ENCODE peak calls at places on chromosomes 4 and X, in ten cellular contexts. V, Z, I, R, U, A, H, L, P and W are unnamed samples.

GRCh38 chr4:1726146-1726934 is 5.0 kb downstream of the TACC3 start:
- DNase-seq in V (peak), Z (peak), I (peak), R (peak), U (peak), A (peak), H (peak), L (peak), P (peak), W (peak)

GRCh38 chr4:2248044-2248780 is 6.3 kb upstream of the HAUS3 start:
- DNase-seq in V (no peak), Z (no peak), I (no peak), R (peak), U (no peak), A (no peak), H (no peak), L (no peak), P (no peak), W (no peak)

GRCh38 chr4:31538877-31539276 is 818.7 kb downstream of the PCDH7 start:
- DNase-seq in V (no peak), Z (no peak), I (no peak), R (no peak), U (no peak), A (no peak), H (no peak), L (no peak), P (no peak), W (no peak)

GRCh38 chr4:8577972-8578371 is 2.2 kb upstream of the GPR78 start:
- DNase-seq in V (no peak), Z (no peak), I (no peak), R (no peak), U (no peak), A (no peak), H (no peak), L (no peak), P (no peak), W (no peak)

GRCh38 chr4:186669159-186669720 is 54.4 kb downstream of the FAT1 start:
- DNase-seq in V (no peak), Z (peak), I (no peak), R (no peak), U (no peak), A (no peak), H (peak), L (no peak), P (peak), W (peak)

GRCh38 chrX:53683556-53684414 is 2.7 kb downstream of the HUWE1 start:
- DNase-seq in V (peak), Z (peak), I (peak), R (peak), U (peak), A (peak), H (peak), L (peak), P (peak), W (peak)

GRCh38 chrX:39550795-39551361 is 546.9 kb downstream of the BCOR start:
- DNase-seq in V (no peak), Z (peak), I (no peak), R (no peak), U (no peak), A (no peak), H (no peak), L (no peak), P (no peak), W (no peak)

GRCh38 chrX:79588233-79588632 is 221.1 kb upstream of the ITM2A start:
- DNase-seq in V (no peak), Z (no peak), I (no peak), R (no peak), U (no peak), A (no peak), H (no peak), L (no peak), P (no peak), W (no peak)

GRCh38 chr4:111641813-111642579 is 503.3 kb upstream of the FAM241A start:
- DNase-seq in V (peak), Z (peak), I (no peak), R (peak), U (no peak), A (no peak), H (peak), L (no peak), P (peak), W (peak)

GRCh38 chrX:19629541-19629940 is 114.2 kb upstream of the MAP3K15 start:
- DNase-seq in V (no peak), Z (no peak), I (no peak), R (no peak), U (no peak), A (no peak), H (no peak), L (no peak), P (no peak), W (no peak)

DNA sequence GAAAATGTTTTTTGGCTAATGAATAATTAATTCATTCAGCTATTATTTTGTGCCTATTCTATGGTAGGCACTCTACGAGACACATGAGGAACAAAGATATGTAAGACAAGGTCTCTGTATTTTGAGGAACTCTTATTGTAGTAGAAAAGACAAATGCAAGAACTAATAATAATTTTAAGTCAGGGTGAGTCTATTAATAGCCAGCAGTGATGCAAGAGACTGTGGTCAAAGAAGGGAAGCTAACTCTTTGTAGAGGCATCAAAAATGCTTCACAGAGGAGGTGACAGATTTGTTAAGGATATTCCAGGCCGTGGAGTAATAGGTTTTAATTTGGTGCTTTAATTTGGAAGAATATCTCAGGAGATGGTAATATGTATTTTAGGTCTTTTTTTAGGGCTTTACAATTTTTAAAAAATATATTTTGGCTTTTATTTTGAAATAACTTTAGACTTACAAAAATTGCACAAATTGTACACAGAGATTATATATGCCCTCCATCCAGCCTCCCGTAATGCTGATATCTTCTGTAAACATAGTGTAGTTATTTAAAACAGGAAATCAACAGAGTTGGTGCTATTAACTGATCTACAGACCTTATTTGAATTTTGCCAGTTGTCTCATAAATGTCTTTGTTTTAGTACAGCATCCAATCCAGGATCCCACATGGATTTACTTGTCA is 48.1 kb downstream of the DCLK2 start:
- DNase-seq in V (no peak), Z (peak), I (no peak), R (no peak), U (no peak), A (no peak), H (no peak), L (no peak), P (no peak), W (no peak)
- H3K4me3 ChIP-seq in V (no peak), Z (peak), I (no peak), R (no peak), U (no peak), A (no peak), H (no peak), L (no peak), P (no peak), W (no peak)

DNA sequence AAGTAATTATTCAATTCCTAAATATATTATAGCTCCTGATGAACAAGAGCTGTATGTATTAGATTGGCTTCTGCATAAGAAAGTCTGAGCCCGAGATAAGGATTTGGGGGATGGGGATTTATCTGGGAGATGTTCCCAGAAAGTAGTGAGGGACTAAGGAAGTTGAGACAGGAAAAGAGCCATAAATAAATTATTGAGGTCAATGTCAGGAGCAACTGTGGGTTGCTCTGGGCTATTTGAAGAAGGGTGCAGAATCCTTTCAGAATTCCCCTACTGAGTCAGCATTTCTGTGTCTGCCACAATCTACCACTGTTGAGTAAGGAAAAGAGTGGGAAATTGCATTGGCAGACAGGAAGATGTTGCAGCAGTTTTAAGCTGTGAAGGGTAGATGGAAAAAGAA is 3.1 kb upstream of the TDO2 start:
- DNase-seq in V (no peak), Z (peak), I (no peak), R (no peak), U (no peak), A (no peak), H (peak), L (no peak), P (no peak), W (no peak)
- H3K27ac ChIP-seq in V (no peak), Z (no peak), I (no peak), R (no peak), U (no peak), A (no peak), H (no peak), L (no peak), P (no peak), W (no peak)

DNA sequence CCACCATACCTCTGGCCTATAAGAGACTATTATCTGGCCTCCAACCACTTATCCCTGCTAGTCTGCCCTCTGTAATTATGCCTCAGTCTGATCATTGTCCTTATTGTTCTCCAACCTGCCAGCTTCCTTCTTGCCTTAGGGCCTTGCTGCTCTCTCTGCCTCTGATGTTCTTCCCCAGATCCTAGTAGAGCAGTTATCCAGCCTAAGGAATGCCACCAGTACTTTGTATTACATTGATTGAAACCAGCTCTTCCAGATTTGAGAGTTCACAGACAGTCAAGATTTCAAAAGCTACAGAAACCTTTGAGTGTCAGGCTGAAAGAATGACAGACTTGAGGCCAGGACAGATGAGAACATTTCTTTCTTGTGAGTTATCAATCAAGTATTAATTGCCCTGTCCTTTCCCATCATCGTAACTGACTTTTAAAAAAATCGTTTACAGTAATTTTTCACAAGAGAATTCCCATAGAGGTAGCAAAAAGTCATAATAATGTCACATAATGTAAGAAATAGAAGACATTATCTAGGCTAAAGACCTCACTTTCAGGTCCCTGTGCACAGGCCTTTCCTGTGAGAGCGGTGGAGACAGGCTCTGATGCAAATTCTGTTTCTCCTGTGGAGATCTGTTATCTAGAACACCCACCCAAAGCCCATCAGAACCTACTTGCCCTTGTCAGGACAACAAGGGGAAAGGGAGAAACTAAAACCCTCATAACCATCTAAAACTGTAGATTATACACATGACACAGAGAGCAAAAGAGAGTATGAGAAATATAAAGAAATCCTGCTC is 64.1 kb upstream of the GUCY1A1 start:
- DNase-seq in V (no peak), Z (no peak), I (no peak), R (no peak), U (no peak), A (no peak), H (no peak), L (no peak), P (no peak), W (no peak)
- H3K4me3 ChIP-seq in V (no peak), Z (no peak), I (no peak), R (no peak), U (no peak), A (no peak), H (no peak), L (no peak), P (no peak), W (no peak)

GRCh38 chr4:182215171-182215570 is 28.0 kb upstream of the TENM3 start:
- DNase-seq in V (no peak), Z (peak), I (no peak), R (no peak), U (no peak), A (no peak), H (no peak), L (no peak), P (no peak), W (no peak)

GRCh38 chr4:182212211-182212761 is 30.9 kb upstream of the TENM3 start:
- DNase-seq in V (peak), Z (no peak), I (no peak), R (no peak), U (no peak), A (peak), H (no peak), L (no peak), P (no peak), W (peak)

GRCh38 chr4:182208651-182209050 is 34.6 kb upstream of the TENM3 start:
- DNase-seq in V (no peak), Z (no peak), I (no peak), R (no peak), U (no peak), A (no peak), H (no peak), L (no peak), P (no peak), W (no peak)

GRCh38 chr4:182216005-182216404 is 27.2 kb upstream of the TENM3 start:
- DNase-seq in V (no peak), Z (no peak), I (no peak), R (no peak), U (no peak), A (no peak), H (no peak), L (no peak), P (no peak), W (no peak)

GRCh38 chr4:182213024-182213423 is 30.2 kb upstream of the TENM3 start:
- DNase-seq in V (no peak), Z (no peak), I (no peak), R (no peak), U (no peak), A (no peak), H (no peak), L (no peak), P (no peak), W (no peak)
- H3K27ac ChIP-seq in V (no peak), Z (no peak), I (no peak), R (no peak), U (no peak), A (no peak), H (no peak), L (no peak), P (no peak), W (no peak)

DNA sequence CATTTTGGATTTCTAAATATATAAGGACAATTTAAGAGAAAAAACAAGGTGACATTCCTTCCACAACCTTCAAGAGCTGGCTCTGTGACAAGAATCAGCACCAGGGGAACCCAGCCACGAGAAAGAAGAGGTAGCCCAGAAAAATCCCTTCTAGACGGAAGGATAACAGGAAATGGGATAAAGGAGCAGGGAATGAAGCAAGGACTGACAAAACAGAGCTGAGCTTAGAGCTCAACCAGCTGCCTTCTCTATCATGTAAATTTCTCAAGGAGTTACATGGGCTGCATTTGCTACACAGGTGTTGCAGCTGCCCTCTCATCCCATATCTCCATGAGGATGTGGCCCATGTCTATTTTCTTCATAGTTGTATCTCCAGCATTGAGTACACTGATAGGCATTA is 154.2 kb upstream of the PRDX4 start:
- DNase-seq in V (no peak), Z (no peak), I (no peak), R (no peak), U (no peak), A (no peak), H (no peak), L (no peak), P (no peak), W (peak)
- H3K4me3 ChIP-seq in V (no peak), Z (no peak), I (no peak), R (no peak), U (no peak), A (no peak), H (no peak), L (no peak), P (no peak), W (no peak)

GRCh38 chr4:56307423-56307822 is 79.9 kb downstream of the AASDH start:
- DNase-seq in V (no peak), Z (peak), I (no peak), R (no peak), U (no peak), A (no peak), H (no peak), L (no peak), P (no peak), W (no peak)
- H3K27ac ChIP-seq in V (no peak), Z (no peak), I (no peak), R (no peak), U (peak), A (no peak), H (no peak), L (no peak), P (no peak), W (no peak)

GRCh38 chrX:109822861-109823260 is 89.8 kb upstream of the ACSL4 start:
- DNase-seq in V (no peak), Z (no peak), I (no peak), R (no peak), U (no peak), A (no peak), H (peak), L (no peak), P (no peak), W (no peak)
- H3K4me3 ChIP-seq in V (no peak), Z (no peak), I (no peak), R (no peak), U (no peak), A (no peak), H (no peak), L (no peak), P (no peak), W (no peak)

DNA sequence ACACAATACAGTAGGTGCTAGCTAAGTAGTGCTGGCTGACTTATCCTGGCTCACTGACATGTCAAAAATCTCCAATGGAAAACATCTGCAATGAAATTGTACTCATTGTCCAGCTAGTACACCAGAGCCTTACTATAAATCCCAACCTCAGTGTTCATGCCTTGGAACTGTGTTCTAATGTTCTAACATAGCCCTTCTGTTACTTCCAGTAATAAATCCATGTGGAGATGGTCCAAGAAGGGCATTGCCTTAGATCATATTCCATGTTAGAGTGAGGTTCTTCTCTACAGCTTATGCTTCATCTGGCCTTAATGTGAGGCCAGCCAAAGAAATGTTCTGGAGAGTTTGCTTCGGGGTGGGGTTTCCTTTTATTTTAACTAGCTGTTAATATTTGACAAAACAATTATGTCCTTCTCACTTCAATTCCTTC is 25.1 kb downstream of the ENOX2 start:
- DNase-seq in V (no peak), Z (no peak), I (no peak), R (no peak), U (no peak), A (no peak), H (no peak), L (no peak), P (no peak), W (no peak)
- H3K27ac ChIP-seq in V (no peak), Z (no peak), I (no peak), R (peak), U (no peak), A (no peak), H (no peak), L (peak), P (no peak), W (no peak)

GRCh38 chr4:23889368-23889767 is 479 bp downstream of the PPARGC1A start:
- DNase-seq in V (no peak), Z (peak), I (no peak), R (no peak), U (no peak), A (no peak), H (no peak), L (no peak), P (no peak), W (no peak)

GRCh38 chr4:23889814-23890269 is at the start of gene PPARGC1A:
- DNase-seq in V (peak), Z (peak), I (peak), R (peak), U (peak), A (peak), H (peak), L (peak), P (peak), W (peak)

GRCh38 chr4:23887173-23887572 is 2.7 kb downstream of the PPARGC1A start:
- DNase-seq in V (no peak), Z (no peak), I (no peak), R (no peak), U (no peak), A (no peak), H (no peak), L (no peak), P (no peak), W (no peak)

GRCh38 chr4:23887989-23888388 is 1.9 kb downstream of the PPARGC1A start:
- DNase-seq in V (no peak), Z (no peak), I (no peak), R (no peak), U (peak), A (no peak), H (no peak), L (no peak), P (peak), W (no peak)

DNA sequence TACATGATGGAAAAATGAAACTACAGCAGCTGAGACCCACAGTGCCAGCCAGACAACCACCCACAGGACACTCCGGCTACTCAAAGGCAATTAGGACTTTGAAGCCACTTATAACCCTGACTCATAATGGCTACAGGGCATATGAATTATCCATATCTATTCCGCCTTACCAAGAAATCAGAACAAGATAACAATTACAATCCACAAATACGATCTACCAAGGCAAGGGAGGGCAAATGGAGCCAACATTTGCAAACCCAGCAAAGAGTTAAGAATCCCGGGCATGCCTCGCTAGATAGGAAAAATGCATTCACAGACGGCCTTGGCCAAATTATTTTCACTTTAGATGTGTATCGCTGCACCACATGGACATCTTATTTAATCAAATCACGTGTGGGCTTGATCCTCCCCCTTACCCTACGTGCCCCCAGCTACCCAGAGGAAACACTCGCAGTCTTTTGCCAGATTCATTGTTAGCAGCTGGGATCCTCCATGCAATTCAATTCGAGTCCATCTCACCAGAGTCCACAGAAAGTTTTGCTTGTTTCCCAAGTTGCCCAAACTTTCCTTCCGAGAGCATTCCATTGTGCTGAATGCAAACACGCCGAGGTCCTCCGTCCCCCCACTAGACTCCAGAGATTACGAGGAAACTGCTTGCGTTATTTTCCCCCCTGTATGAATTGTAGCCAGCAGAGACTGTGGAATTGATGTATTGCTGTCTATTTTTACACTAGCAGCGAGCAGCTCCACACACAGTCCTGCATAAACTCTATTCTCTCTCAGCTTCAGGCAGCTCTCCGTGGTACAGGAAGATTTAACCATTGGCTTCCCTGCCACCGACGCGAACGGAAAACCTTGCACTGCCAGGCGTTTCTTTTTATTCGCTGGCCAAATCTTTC is 1.2 kb downstream of the PPARGC1A start:
- DNase-seq in V (no peak), Z (peak), I (no peak), R (no peak), U (peak), A (no peak), H (no peak), L (no peak), P (peak), W (peak)
- H3K4me3 ChIP-seq in V (peak), Z (peak), I (no peak), R (peak), U (peak), A (peak), H (peak), L (peak), P (peak), W (peak)